ENCODE peak calls at places on chromosomes 16 and 17, in seven cellular contexts. V is K562, O is HCT116, W is SK-N-SH, X is H1, E is HepG2, T is GM12878. P is an unnamed sample.

GRCh38 chr16:9159839-9160550 is 68.6 kb downstream of the HAPSTR1 start:
- DNase-seq in E (peak), W (peak), V (peak), T (peak), O (peak), X (peak), P (peak)

GRCh38 chr16:1208239-1208830 is 16.7 kb downstream of the TPSG1 start:
- DNase-seq in V (no peak), X (no peak), E (no peak), T (no peak), W (no peak), O (no peak), P (no peak)

GRCh38 chr17:44971776-44972483 is 3.8 kb upstream of the C1QL1 start:
- DNase-seq in W (no peak), X (peak), E (no peak), O (no peak), T (no peak), V (no peak), P (no peak)

GRCh38 chr17:16911141-16911937 is 60.6 kb downstream of the TNFRSF13B start:
- DNase-seq in O (no peak), E (no peak), V (peak), X (peak), W (no peak), T (no peak), P (no peak)

GRCh38 chr17:48878920-48879898 is 13.4 kb upstream of the ATP5MC1 start:
- DNase-seq in X (peak), V (peak), E (peak), T (peak), W (peak), O (peak), P (peak)

GRCh38 chr17:80007939-80008338 is 27.7 kb downstream of the TBC1D16 start:
- DNase-seq in E (no peak), W (no peak), V (no peak), O (no peak), T (no peak), X (no peak), P (no peak)

GRCh38 chr16:21104124-21104860 is 46.4 kb downstream of the DNAH3 start:
- DNase-seq in O (no peak), W (peak), V (no peak), T (no peak), X (no peak), E (no peak), P (peak)

GRCh38 chr16:49617710-49618330 is 238.1 kb downstream of the ZNF423 start:
- DNase-seq in O (no peak), W (no peak), X (peak), T (no peak), V (no peak), E (no peak), P (no peak)

GRCh38 chr16:14449334-14449733 is 180.7 kb downstream of the PARN start:
- DNase-seq in E (no peak), W (no peak), T (no peak), V (no peak), X (no peak), O (no peak), P (no peak)

GRCh38 chr17:80119271-80119791 is 17.9 kb downstream of the GAA start:
- DNase-seq in W (peak), X (no peak), E (no peak), T (no peak), V (no peak), O (no peak), P (no peak)

GRCh38 chr16:86436466-86437185 is 73.7 kb upstream of the FOXF1 start:
- DNase-seq in T (no peak), V (no peak), O (no peak), W (no peak), E (no peak), X (no peak), P (no peak)

GRCh38 chr17:34733351-34733750 is 154.0 kb downstream of the TMEM132E start:
- DNase-seq in T (no peak), O (no peak), X (no peak), E (no peak), V (no peak), W (no peak), P (no peak)
- TF ChIP-seq JUND in T (no peak), O (no peak), X (no peak), E (no peak), V (no peak), W (no peak), P (no peak)

GRCh38 chr16:10180771-10181163 is 1.5 kb downstream of the GRIN2A start:
- DNase-seq in E (peak), V (peak), T (no peak), X (peak), O (no peak), W (peak), P (peak)
- TF ChIP-seq JUND in E (no peak), V (no peak), T (no peak), X (no peak), O (no peak), W (no peak), P (no peak)

GRCh38 chr16:47676628-47677177 is 215.6 kb downstream of the PHKB start:
- DNase-seq in W (peak), E (no peak), V (no peak), T (no peak), O (no peak), X (no peak), P (no peak)
- TF ChIP-seq JUND in W (no peak), E (no peak), V (no peak), T (no peak), O (no peak), X (no peak), P (no peak)

DNA sequence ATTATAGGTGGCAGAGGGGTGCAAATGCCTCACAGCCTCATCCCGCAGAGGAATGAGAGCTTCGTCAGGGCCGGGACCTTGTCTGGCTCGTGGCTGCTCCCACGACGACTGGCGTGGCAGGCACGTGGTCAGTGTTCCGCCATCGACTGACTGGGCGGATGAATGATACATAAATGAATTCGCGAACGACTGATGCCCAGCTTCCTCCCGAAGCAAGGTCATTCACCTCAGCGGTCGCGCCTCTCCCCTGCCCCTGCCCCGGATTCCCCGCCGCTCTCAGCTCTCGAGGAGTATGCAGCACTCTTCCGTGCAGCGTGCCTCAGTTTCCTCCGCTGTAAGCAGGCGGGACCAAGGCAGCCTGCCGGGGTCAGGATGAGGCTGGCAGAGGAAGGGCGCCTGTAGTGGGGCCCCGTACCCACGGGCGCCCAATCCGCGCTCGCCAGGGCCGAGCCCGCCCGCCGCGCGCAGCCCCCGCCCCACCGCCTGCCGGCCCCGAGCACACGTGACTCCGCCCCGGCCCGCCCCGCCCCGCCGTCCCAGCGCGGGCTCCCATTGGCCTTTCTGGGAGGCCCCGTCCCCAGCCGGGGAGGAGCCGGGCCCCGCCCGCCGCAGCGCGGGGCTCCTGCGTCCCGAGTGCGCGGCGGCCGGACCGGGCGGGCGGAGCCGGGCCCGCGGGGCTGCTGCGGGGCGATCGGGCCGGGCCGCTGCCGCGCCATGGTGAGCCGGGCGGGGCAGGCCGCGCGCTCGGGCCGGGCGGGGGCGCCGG is at the start of gene SNN:
- DNase-seq in O (peak), V (peak), E (peak), T (no peak), X (peak), W (peak), P (peak)
- TF ChIP-seq JUND in O (no peak), V (no peak), E (no peak), T (no peak), X (no peak), W (no peak), P (no peak)

GRCh38 chr17:76075364-76076099 is 951 bp downstream of the GALR2 start:
- DNase-seq in W (peak), T (no peak), X (peak), V (no peak), E (no peak), O (no peak), P (peak)

GRCh38 chr17:76076100-76076764 is 1.7 kb downstream of the GALR2 start:
- DNase-seq in O (no peak), V (no peak), X (peak), W (peak), E (no peak), T (no peak), P (peak)

GRCh38 chr17:76074390-76075363 is at the start of gene GALR2:
- DNase-seq in W (peak), V (no peak), X (peak), T (no peak), E (no peak), O (no peak), P (no peak)

GRCh38 chr17:76072149-76072858 is at the start of gene SRP68:
- DNase-seq in O (peak), V (peak), T (peak), X (peak), W (peak), E (peak), P (peak)

GRCh38 chr17:76071497-76072148 is 694 bp downstream of the SRP68 start:
- DNase-seq in E (no peak), W (no peak), X (peak), T (no peak), O (no peak), V (peak), P (no peak)
- TF ChIP-seq JUND in E (no peak), W (no peak), X (no peak), T (no peak), O (no peak), V (no peak), P (no peak)

GRCh38 chr17:29566473-29567361 is at the start of gene ABHD15:
- DNase-seq in O (peak), E (peak), W (peak), T (no peak), V (no peak), X (peak), P (peak)
- TF ChIP-seq JUND in O (no peak), E (no peak), W (no peak), T (no peak), V (no peak), X (no peak), P (no peak)

GRCh38 chr17:51014129-51014528 is 106.5 kb downstream of the SPAG9 start:
- DNase-seq in V (no peak), E (no peak), T (no peak), W (no peak), O (no peak), X (no peak), P (no peak)

GRCh38 chr17:51013322-51013721 is 107.3 kb downstream of the SPAG9 start:
- DNase-seq in W (no peak), T (no peak), V (no peak), O (no peak), X (no peak), E (no peak), P (peak)

GRCh38 chr17:51017270-51017669 is 103.4 kb downstream of the SPAG9 start:
- DNase-seq in X (no peak), T (no peak), O (no peak), V (no peak), W (no peak), E (no peak), P (no peak)

GRCh38 chr17:51016099-51016498 is 104.6 kb downstream of the SPAG9 start:
- DNase-seq in O (no peak), V (no peak), X (no peak), W (no peak), T (no peak), E (no peak), P (no peak)

GRCh38 chr17:51015145-51015558 is 105.5 kb downstream of the SPAG9 start:
- DNase-seq in T (no peak), V (no peak), W (no peak), X (no peak), E (no peak), O (no peak), P (no peak)
- TF ChIP-seq JUND in T (no peak), V (no peak), W (no peak), X (no peak), E (no peak), O (no peak), P (no peak)

P was measured in T47D.